ENCODE peak calls at places on chromosomes 11 and 22, in four cellular contexts. Y is SK-N-SH, Q is H1, B is HCT116. H is an unnamed sample.

GRCh38 chr11:63020671-63021255 is 5.1 kb upstream of the SLC22A8 start:
- DNase-seq in Y (peak), Q (peak), B (peak), H (no peak)

GRCh38 chr11:64298966-64299846 is 952 bp upstream of the CATSPERZ start:
- DNase-seq in Y (no peak), Q (no peak), B (no peak), H (no peak)

GRCh38 chr11:12531681-12532080 is 142.5 kb upstream of the TEAD1 start:
- DNase-seq in Y (no peak), Q (no peak), B (no peak), H (no peak)

GRCh38 chr22:37284126-37284806 is 2.0 kb downstream of the CYTH4 start:
- DNase-seq in Y (no peak), Q (no peak), B (no peak), H (no peak)

GRCh38 chr11:78371221-78371899 is 46.3 kb downstream of the GAB2 start:
- DNase-seq in Y (no peak), Q (no peak), B (no peak), H (no peak)

GRCh38 chr11:64767344-64768299 is 7.8 kb upstream of the PYGM start:
- DNase-seq in Y (peak), Q (no peak), B (peak), H (no peak)

GRCh38 chr22:35971418-35972119 is 57.1 kb downstream of the RBFOX2 start:
- DNase-seq in Y (peak), Q (no peak), B (no peak), H (no peak)

GRCh38 chr11:64376071-64376470 is 17.1 kb downstream of the RPS6KA4 start:
- DNase-seq in Y (no peak), Q (no peak), B (no peak), H (no peak)

GRCh38 chr22:32720924-32721323 is 80.6 kb upstream of the TIMP3 start:
- DNase-seq in Y (peak), Q (no peak), B (no peak), H (no peak)

GRCh38 chr11:67369275-67369674 is 4.1 kb downstream of the CLCF1 start:
- DNase-seq in Y (no peak), Q (no peak), B (no peak), H (no peak)

GRCh38 chr11:74081428-74081827 is 72.5 kb upstream of the UCP3 start:
- DNase-seq in Y (no peak), Q (no peak), B (no peak), H (no peak)

GRCh38 chr11:58845342-58845741 is 838 bp upstream of the GLYATL2 start:
- DNase-seq in Y (peak), Q (no peak), B (no peak), H (no peak)

GRCh38 chr11:45565589-45565988 is 99.8 kb downstream of the CHST1 start:
- DNase-seq in Y (no peak), Q (no peak), B (no peak), H (no peak)

GRCh38 chr11:92061648-92062047 is 163.0 kb upstream of the FAT3 start:
- DNase-seq in Y (no peak), Q (no peak), B (no peak), H (no peak)

GRCh38 chr11:121524233-121524631 is 71.5 kb upstream of the SORL1-AS1 start:
- DNase-seq in Y (peak), Q (no peak), B (no peak), H (no peak)

GRCh38 chr11:34364102-34364501 is 6.3 kb upstream of the ABTB2 start:
- DNase-seq in Y (no peak), Q (no peak), B (no peak), H (no peak)

GRCh38 chr11:118921929-118922744 is 3.6 kb downstream of the BCL9L start:
- DNase-seq in Y (peak), Q (no peak), B (no peak), H (no peak)

GRCh38 chr11:124865902-124866851 is 945 bp downstream of the ROBO3 start:
- DNase-seq in Y (peak), Q (no peak), B (no peak), H (no peak)

GRCh38 chr11:76577199-76577920 is 93.2 kb downstream of the LRRC32 start:
- DNase-seq in Y (peak), Q (no peak), B (no peak), H (no peak)

GRCh38 chr11:102347526-102348331 is 715 bp downstream of the BIRC2 start:
- DNase-seq in Y (peak), Q (no peak), B (no peak), H (no peak)

GRCh38 chr22:46914481-46914880 is 152.0 kb downstream of the TBC1D22A start:
- DNase-seq in Y (no peak), Q (no peak), B (no peak), H (no peak)

GRCh38 chr11:114085965-114086364 is 26.5 kb downstream of the ZBTB16 start:
- DNase-seq in Y (no peak), Q (no peak), B (no peak), H (no peak)

GRCh38 chr11:70647188-70648166 is 249.1 kb downstream of the CTTN start:
- DNase-seq in Y (no peak), Q (no peak), B (no peak), H (no peak)

GRCh38 chr22:29570912-29571549 is 9.9 kb downstream of the NIPSNAP1 start:
- DNase-seq in Y (no peak), Q (no peak), B (no peak), H (no peak)

GRCh38 chr11:105000797-105001196 is 22.2 kb downstream of the CASP5 start:
- DNase-seq in Y (no peak), Q (no peak), B (peak), H (peak)
- TF ChIP-seq SIN3A in Y (no peak), Q (no peak), B (no peak), H (no peak)

DNA sequence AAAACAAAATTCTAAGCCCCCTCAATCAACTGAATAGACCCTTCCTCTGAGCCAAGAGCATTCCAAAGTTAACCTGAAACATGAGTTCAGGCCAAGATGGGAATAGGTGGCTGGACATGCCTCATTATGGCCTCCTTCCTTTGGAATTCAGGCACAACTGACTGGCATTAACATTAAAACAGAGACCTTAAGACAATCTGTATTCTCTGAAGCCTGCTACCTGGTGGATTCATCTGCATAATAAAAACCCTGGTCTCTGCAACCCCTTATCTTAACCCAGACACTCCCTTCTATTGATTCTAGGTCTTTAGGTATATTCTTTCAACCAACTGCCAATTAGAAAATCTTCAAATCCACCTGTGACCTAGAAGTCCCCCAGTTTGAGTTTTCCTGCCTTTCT is 66.3 kb downstream of the JRKL start:
- DNase-seq in Y (no peak), Q (no peak), B (no peak), H (no peak)
- TF ChIP-seq SIN3A in Y (no peak), Q (no peak), B (no peak), H (no peak)

GRCh38 chr11:90392692-90393091 is 169.8 kb upstream of the CHORDC1 start:
- DNase-seq in Y (no peak), Q (no peak), B (no peak), H (no peak)

DNA sequence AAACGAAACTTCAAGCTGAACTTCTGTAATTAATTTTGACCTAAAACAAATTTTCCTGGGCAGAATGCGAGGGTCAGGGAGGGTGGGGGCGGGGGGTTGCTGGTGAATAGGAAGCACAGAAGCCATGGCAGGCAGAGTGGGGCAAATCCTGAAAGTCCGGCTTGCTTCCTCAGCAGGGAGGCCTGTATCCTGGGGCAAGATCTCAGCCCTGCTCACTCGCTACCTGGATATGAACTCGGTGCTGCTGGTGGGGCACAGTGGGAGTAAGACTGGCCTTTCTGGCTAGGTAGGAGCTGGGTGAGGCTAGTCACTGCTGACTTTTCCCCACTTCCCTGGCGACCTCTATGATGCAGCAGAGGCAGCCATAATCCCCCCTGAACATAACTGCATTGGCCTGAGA is 168.9 kb upstream of the CHORDC1 start:
- DNase-seq in Y (no peak), Q (no peak), B (no peak), H (no peak)
- TF ChIP-seq SIN3A in Y (no peak), Q (no peak), B (no peak), H (no peak)

DNA sequence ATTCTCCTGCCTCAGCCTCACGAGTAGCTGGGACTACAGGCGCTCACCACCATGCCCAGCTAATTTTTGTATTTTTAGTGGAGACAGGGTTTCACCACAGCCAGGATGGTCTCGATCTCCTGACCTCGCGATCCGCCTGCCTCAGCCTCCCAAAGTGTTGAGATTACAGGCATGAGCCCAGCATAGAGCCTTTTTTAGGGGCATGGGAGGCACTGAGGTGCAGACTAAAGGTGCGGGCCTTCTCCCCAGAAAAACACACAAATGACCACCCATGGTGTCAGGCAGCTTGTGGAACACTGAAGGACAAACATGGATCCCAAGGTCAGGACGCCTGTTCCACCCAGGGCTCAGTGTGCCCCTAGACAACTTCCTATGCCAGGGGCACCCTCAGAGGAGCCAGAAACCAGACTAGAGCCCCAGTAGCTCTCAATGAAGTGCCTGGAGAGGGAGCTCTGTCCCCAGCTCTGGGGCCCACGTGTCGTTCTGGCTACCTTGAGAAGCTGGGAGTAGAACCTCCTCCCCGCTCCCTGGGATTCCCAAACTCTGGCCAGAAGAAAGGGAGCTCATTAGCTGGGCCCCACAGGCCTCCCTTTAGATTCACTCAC is 21.2 kb upstream of the CD5 start:
- DNase-seq in Y (no peak), Q (no peak), B (no peak), H (no peak)
- TF ChIP-seq SIN3A in Y (no peak), Q (no peak), B (no peak), H (no peak)

GRCh38 chr11:128380280-128380604 is 207.1 kb downstream of the ETS1 start:
- DNase-seq in Y (no peak), Q (no peak), B (no peak), H (no peak)
- TF ChIP-seq SIN3A in Y (no peak), Q (no peak), B (no peak), H (no peak)

DNA sequence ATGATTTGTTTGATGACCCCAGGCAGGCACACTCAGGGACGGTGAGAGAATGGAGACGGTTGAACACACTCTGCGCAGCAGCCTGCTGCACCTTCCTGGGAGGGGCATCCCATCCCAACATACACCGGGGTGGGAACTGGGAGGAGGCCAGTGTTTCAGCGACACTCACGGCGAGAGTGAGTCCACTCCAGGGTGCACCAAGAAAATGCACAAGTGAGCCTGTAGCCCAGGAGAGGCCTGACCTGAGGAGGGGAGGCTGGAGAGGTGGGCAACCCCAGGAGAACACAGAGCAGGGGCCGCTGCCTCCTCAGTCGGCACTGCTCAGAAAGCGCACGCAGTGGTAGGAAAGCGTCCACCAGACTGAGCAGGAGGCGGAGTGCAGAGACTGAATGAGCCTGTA is 54.5 kb downstream of the IGF2 start:
- DNase-seq in Y (no peak), Q (no peak), B (no peak), H (no peak)
- TF ChIP-seq SIN3A in Y (no peak), Q (no peak), B (no peak), H (no peak)

DNA sequence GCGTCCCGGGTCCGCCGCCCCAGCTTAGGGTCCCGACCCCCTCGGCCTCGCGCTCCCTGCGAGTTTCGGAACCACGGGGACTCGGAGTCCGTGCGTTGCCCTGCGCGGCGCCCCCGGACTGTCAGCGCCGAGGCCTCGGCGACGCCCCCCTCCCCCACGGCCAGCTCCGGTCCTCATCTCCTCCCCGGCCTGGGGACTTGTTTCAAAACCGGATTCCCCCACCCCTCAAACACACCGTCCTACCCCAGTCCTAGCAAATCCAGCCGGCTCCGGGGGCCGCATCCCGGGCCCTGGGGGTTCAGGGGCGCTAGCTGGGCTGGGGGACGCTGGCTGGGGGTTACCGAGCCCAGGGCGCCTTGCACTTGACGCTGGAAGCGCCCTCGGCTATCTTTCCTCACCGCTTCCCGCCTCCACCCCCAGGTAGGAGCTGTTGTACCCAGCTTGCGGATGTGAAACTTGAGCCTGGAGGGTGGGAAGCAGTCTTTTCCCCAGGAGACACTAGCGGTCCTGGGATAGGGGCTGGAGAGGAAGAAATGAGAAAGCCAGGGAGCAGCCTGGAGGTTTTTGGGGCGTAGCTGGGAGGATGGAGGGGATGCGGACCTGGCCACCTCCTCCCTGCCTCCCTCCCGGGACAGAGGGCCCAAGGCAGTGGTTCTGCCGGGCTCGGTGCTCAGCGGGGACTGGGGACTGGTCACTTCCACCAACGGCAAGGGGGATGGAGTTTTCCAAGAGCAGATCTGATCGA is 560 bp downstream of the FBLN1 start:
- DNase-seq in Y (peak), Q (no peak), B (no peak), H (no peak)
- TF ChIP-seq SIN3A in Y (no peak), Q (peak), B (no peak), H (no peak)

DNA sequence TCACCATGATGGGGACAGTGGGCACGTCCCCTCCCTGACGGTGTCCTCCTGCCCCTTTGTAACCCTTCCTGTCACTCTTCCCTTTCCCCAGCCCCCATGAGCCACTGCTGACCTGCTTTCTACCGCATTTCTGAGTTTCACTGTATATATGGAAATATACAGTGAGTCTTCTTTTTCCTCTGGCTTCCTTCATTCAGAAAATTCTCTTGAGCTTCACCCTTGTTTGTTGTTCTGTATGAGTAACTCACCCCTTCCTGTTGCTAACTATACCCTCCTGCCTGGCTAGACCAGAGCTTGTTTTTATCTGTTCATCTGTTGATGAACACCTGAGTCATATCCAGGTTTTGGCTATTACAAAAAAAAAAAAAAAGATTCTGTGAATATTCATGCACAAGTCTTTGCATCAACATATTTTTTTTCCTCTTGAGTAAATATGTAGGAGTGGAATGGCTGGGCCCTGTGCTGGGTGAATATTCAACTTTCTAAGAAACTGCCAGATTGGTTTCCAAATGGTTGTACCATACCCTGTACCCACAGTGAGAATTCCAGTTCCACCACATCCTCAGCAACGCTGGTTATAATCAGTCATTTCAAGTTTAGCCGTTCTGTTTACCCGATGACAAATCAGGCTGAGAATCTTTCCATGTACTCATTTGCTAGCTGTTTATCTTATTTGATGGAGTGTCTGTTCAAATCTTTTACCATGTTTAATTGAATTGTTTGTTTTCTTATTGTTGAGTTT is 62.0 kb downstream of the IGF2 start:
- DNase-seq in Y (no peak), Q (no peak), B (no peak), H (peak)
- TF ChIP-seq SIN3A in Y (no peak), Q (no peak), B (no peak), H (no peak)

GRCh38 chr11:1557168-1557884 is 14.7 kb downstream of the DUSP8 start:
- DNase-seq in Y (no peak), Q (no peak), B (no peak), H (no peak)

GRCh38 chr11:1555713-1556153 is 16.3 kb downstream of the DUSP8 start:
- DNase-seq in Y (no peak), Q (no peak), B (no peak), H (no peak)

GRCh38 chr11:1554981-1555712 is 16.9 kb downstream of the DUSP8 start:
- DNase-seq in Y (no peak), Q (no peak), B (no peak), H (no peak)

GRCh38 chr11:1556278-1557167 is 15.5 kb downstream of the DUSP8 start:
- DNase-seq in Y (no peak), Q (no peak), B (no peak), H (no peak)

GRCh38 chr11:1553808-1554594 is 18.1 kb downstream of the DUSP8 start:
- DNase-seq in Y (no peak), Q (no peak), B (no peak), H (no peak)
- TF ChIP-seq SIN3A in Y (no peak), Q (no peak), B (no peak), H (no peak)